ENCODE peak calls at places on chromosomes 4 and X, in four cellular contexts. One of them, this sample, is unnamed.

GRCh38 chr4:101103381-101104142 is 243.8 kb downstream of the PPP3CA start:
- DNase-seq in GM23338: peak; percentile 27
- DNase-seq in upper lobe of left lung: no peak
- DNase-seq in SK-N-MC: no peak
- DNase-seq in this sample: no peak

GRCh38 chr4:7831330-7831729 is 108.3 kb downstream of the AFAP1 start:
- DNase-seq in upper lobe of left lung: no peak
- DNase-seq in GM23338: no peak
- DNase-seq in SK-N-MC: no peak
- DNase-seq in this sample: no peak

GRCh38 chr4:14513471-14513870 is 488.8 kb upstream of the CPEB2 start:
- DNase-seq in SK-N-MC: no peak
- DNase-seq in GM23338: no peak
- DNase-seq in upper lobe of left lung: no peak
- DNase-seq in this sample: no peak

GRCh38 chr4:80336582-80336981 is 1.1 kb downstream of the CFAP299 start:
- DNase-seq in SK-N-MC: no peak
- DNase-seq in GM23338: peak; percentile 75
- DNase-seq in upper lobe of left lung: peak; percentile 47
- DNase-seq in this sample: no peak

GRCh38 chr4:101356928-101357327 is 9.6 kb upstream of the PPP3CA start:
- DNase-seq in SK-N-MC: no peak
- DNase-seq in GM23338: no peak
- DNase-seq in upper lobe of left lung: peak; percentile 32
- DNase-seq in this sample: peak; percentile 68

GRCh38 chr4:21386166-21386780 is 562.3 kb downstream of the KCNIP4 start:
- DNase-seq in SK-N-MC: no peak
- DNase-seq in GM23338: no peak
- DNase-seq in upper lobe of left lung: no peak
- DNase-seq in this sample: no peak

GRCh38 chr4:174437324-174437723 is 85.0 kb downstream of the HPGD start:
- DNase-seq in GM23338: no peak
- DNase-seq in upper lobe of left lung: no peak
- DNase-seq in SK-N-MC: no peak
- DNase-seq in this sample: no peak

GRCh38 chr4:110119880-110120279 is 78.5 kb downstream of the ELOVL6 start:
- DNase-seq in GM23338: no peak
- DNase-seq in upper lobe of left lung: no peak
- DNase-seq in SK-N-MC: no peak
- DNase-seq in this sample: no peak

GRCh38 chrX:129115104-129115503 is 408.2 kb downstream of the SMARCA1 start:
- DNase-seq in SK-N-MC: no peak
- DNase-seq in upper lobe of left lung: no peak
- DNase-seq in GM23338: peak; percentile 82
- DNase-seq in this sample: no peak

GRCh38 chrX:40459576-40460158 is 121.1 kb upstream of the ATP6AP2 start:
- DNase-seq in SK-N-MC: no peak
- DNase-seq in upper lobe of left lung: no peak
- DNase-seq in GM23338: peak; percentile 59
- DNase-seq in this sample: no peak

GRCh38 chr4:42710761-42711160 is 53.9 kb upstream of the ATP8A1 start:
- DNase-seq in SK-N-MC: no peak
- DNase-seq in upper lobe of left lung: no peak
- DNase-seq in GM23338: no peak
- DNase-seq in this sample: no peak

GRCh38 chr4:42708625-42709024 is 51.7 kb upstream of the ATP8A1 start:
- DNase-seq in SK-N-MC: no peak
- DNase-seq in upper lobe of left lung: no peak
- DNase-seq in GM23338: no peak
- DNase-seq in this sample: no peak

GRCh38 chr4:42712854-42713253 is 55.9 kb upstream of the ATP8A1 start:
- DNase-seq in SK-N-MC: no peak
- DNase-seq in upper lobe of left lung: no peak
- DNase-seq in GM23338: no peak
- DNase-seq in this sample: no peak

GRCh38 chr4:42710329-42710728 is 53.4 kb upstream of the ATP8A1 start:
- DNase-seq in upper lobe of left lung: no peak
- DNase-seq in SK-N-MC: no peak
- DNase-seq in GM23338: no peak
- DNase-seq in this sample: no peak

DNA sequence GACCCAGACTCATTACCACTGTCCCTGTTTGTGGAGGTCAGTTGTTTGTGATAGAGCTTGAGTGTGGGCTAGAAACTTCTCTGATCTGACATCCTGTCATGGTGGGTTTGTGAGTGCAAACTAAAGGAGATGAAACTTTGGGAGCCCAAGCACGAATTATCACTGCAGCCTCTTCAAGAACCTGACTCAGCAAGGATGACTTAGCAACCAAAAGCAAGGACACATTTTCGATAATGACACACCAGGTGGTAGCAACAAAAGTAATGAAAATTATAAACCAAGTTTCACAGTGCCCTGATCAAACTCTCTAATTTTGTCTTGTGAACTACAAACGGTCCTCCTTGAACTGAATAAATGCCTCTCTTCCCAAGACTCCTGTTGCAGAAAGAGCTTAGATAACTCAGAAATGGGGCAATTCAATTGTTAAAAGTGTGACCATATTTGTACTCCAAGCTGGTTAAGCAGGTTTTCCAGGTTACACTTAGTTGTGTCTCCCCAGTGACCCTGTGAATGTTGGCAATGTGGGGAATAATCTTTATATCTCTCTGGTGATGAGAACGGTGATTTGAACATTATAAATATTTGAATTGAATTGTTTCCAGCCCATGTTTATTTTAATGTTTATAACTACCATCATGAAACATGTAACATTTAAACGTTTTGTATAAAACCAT is 52.6 kb upstream of the ATP8A1 start:
- DNase-seq in GM23338: no peak
- DNase-seq in upper lobe of left lung: no peak
- DNase-seq in SK-N-MC: no peak
- DNase-seq in this sample: no peak
- TF ChIP-seq POLR2AphosphoS5 in GM23338: no peak
- TF ChIP-seq POLR2AphosphoS5 in upper lobe of left lung: no peak
- TF ChIP-seq POLR2AphosphoS5 in SK-N-MC: no peak
- TF ChIP-seq POLR2AphosphoS5 in this sample: no peak

GRCh38 chrX:24464836-24465523 is at the start of gene PDK3:
- DNase-seq in GM23338: peak; percentile 87
- DNase-seq in upper lobe of left lung: peak; percentile 86
- DNase-seq in SK-N-MC: peak; percentile 34
- DNase-seq in this sample: peak; percentile 91
- TF ChIP-seq POLR2AphosphoS5 in GM23338: peak; percentile 61
- TF ChIP-seq POLR2AphosphoS5 in upper lobe of left lung: peak; percentile 72
- TF ChIP-seq POLR2AphosphoS5 in SK-N-MC: peak; percentile 54
- TF ChIP-seq POLR2AphosphoS5 in this sample: peak; percentile 53

GRCh38 chr4:40247350-40247749 is 50.5 kb downstream of the RHOH start:
- DNase-seq in SK-N-MC: no peak
- DNase-seq in upper lobe of left lung: no peak
- DNase-seq in GM23338: no peak
- DNase-seq in this sample: no peak

GRCh38 chr4:40246938-40247337 is 50.1 kb downstream of the RHOH start:
- DNase-seq in GM23338: no peak
- DNase-seq in upper lobe of left lung: no peak
- DNase-seq in SK-N-MC: no peak
- DNase-seq in this sample: no peak

GRCh38 chr4:40246547-40246900 is 49.7 kb downstream of the RHOH start:
- DNase-seq in SK-N-MC: no peak
- DNase-seq in GM23338: no peak
- DNase-seq in upper lobe of left lung: no peak
- DNase-seq in this sample: no peak

GRCh38 chr4:40243390-40243948 is 46.6 kb downstream of the RHOH start:
- DNase-seq in GM23338: no peak
- DNase-seq in SK-N-MC: no peak
- DNase-seq in upper lobe of left lung: no peak
- DNase-seq in this sample: no peak

GRCh38 chr4:40245794-40246546 is 49.1 kb downstream of the RHOH start:
- DNase-seq in GM23338: peak; percentile 21
- DNase-seq in SK-N-MC: no peak
- DNase-seq in upper lobe of left lung: no peak
- DNase-seq in this sample: no peak
- TF ChIP-seq POLR2AphosphoS5 in GM23338: no peak
- TF ChIP-seq POLR2AphosphoS5 in SK-N-MC: peak; percentile 20
- TF ChIP-seq POLR2AphosphoS5 in upper lobe of left lung: no peak
- TF ChIP-seq POLR2AphosphoS5 in this sample: no peak

GRCh38 chrX:72568406-72569092 is 4.1 kb downstream of the HDAC8 start:
- DNase-seq in GM23338: no peak
- DNase-seq in SK-N-MC: no peak
- DNase-seq in upper lobe of left lung: no peak
- DNase-seq in this sample: no peak

GRCh38 chrX:72576161-72576896 is 3.7 kb upstream of the HDAC8 start:
- DNase-seq in upper lobe of left lung: no peak
- DNase-seq in SK-N-MC: no peak
- DNase-seq in GM23338: no peak
- DNase-seq in this sample: no peak

GRCh38 chrX:72569786-72570185 is 2.9 kb downstream of the HDAC8 start:
- DNase-seq in GM23338: no peak
- DNase-seq in upper lobe of left lung: no peak
- DNase-seq in SK-N-MC: no peak
- DNase-seq in this sample: no peak

GRCh38 chrX:72573158-72573511 is 492 bp upstream of the HDAC8 start:
- DNase-seq in GM23338: no peak
- DNase-seq in upper lobe of left lung: no peak
- DNase-seq in SK-N-MC: no peak
- DNase-seq in this sample: no peak

GRCh38 chrX:72572248-72573157 is at the start of gene HDAC8:
- DNase-seq in SK-N-MC: no peak
- DNase-seq in GM23338: peak; percentile 80
- DNase-seq in upper lobe of left lung: peak; percentile 58
- DNase-seq in this sample: peak; percentile 61
- TF ChIP-seq POLR2AphosphoS5 in SK-N-MC: no peak
- TF ChIP-seq POLR2AphosphoS5 in GM23338: peak; percentile 42
- TF ChIP-seq POLR2AphosphoS5 in upper lobe of left lung: no peak
- TF ChIP-seq POLR2AphosphoS5 in this sample: no peak

DNA sequence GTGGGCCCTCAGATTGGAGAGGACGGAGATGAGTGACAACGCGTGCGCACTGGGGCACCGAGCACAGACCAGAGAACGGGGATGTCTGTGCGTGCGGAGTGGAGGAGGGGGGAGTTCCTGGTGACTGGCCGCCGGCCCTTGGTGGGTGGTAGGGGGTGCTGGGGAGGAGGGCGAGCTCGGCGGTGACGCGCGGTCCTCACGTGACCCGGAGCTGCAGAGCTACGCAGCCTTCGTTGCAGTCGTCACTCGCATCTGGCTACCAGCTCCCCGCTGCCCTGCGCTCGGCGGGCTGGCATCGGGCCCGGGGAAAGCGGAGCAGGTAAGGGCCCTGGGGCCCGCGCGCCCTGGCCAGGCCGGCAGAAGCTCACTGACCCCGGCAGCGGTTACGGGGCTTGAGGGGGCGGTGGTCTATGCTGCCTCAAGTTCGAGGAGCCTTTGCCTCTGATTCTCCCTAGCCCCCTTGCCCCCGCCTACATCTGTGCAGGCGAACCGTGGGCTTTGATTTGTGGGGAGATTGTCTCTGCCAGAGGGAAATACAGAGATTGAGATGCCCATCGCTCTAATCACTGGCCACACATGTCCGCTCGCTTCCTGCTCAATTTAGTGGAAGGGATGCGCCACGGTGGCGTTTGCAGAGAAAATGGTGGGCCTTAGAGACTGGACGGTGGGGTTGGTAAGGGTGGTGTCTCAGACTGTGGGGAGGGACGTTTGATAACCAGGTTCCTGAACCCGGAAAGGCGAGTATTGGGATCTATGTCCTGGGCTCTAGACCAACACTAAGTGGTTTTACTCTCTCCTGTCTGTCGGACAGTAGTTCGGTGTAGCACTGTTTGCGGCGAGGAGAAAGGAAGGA is at the start of gene ARMCX4:
- DNase-seq in upper lobe of left lung: peak; percentile 53
- DNase-seq in GM23338: peak; percentile 76
- DNase-seq in SK-N-MC: no peak
- DNase-seq in this sample: peak; percentile 58
- TF ChIP-seq POLR2AphosphoS5 in upper lobe of left lung: no peak
- TF ChIP-seq POLR2AphosphoS5 in GM23338: peak; percentile 74
- TF ChIP-seq POLR2AphosphoS5 in SK-N-MC: no peak
- TF ChIP-seq POLR2AphosphoS5 in this sample: no peak

GRCh38 chrX:71143508-71143907 is 1.1 kb upstream of the NLGN3 start:
- DNase-seq in GM23338: no peak
- DNase-seq in SK-N-MC: no peak
- DNase-seq in upper lobe of left lung: no peak
- DNase-seq in this sample: peak; percentile 45
- TF ChIP-seq POLR2AphosphoS5 in GM23338: no peak
- TF ChIP-seq POLR2AphosphoS5 in SK-N-MC: no peak
- TF ChIP-seq POLR2AphosphoS5 in upper lobe of left lung: no peak
- TF ChIP-seq POLR2AphosphoS5 in this sample: no peak

DNA sequence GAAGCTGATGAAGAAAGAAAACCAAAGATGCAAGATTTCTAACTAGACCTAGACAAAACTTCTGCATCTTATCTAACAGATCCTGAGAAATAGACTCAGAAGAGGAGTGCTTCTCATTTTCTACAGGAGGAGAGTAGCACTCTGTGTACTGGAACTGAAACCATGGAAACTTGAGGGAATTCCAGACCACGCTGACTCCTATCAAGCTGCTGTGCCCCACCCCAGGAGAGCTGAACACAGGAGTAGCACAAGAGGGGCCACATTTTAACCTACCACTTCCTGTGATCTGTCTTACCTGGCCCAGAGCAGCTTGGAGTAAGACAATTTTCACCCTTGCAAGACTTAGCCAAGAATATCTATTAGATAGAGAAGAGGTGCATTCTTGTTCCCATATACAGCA is 248.9 kb downstream of the SCFD2 start:
- DNase-seq in GM23338: no peak
- DNase-seq in upper lobe of left lung: no peak
- DNase-seq in SK-N-MC: no peak
- DNase-seq in this sample: no peak
- TF ChIP-seq POLR2AphosphoS5 in GM23338: no peak
- TF ChIP-seq POLR2AphosphoS5 in upper lobe of left lung: no peak
- TF ChIP-seq POLR2AphosphoS5 in SK-N-MC: no peak
- TF ChIP-seq POLR2AphosphoS5 in this sample: no peak

GRCh38 chrX:1536712-1537030 is 314 bp downstream of the P2RY8 start:
- DNase-seq in upper lobe of left lung: no peak
- DNase-seq in GM23338: no peak
- DNase-seq in SK-N-MC: no peak
- DNase-seq in this sample: no peak

GRCh38 chrX:1535241-1536041 is 1.5 kb downstream of the P2RY8 start:
- DNase-seq in upper lobe of left lung: peak; percentile 68
- DNase-seq in SK-N-MC: no peak
- DNase-seq in GM23338: no peak
- DNase-seq in this sample: no peak

GRCh38 chrX:1534321-1535168 is 2.4 kb downstream of the P2RY8 start:
- DNase-seq in SK-N-MC: no peak
- DNase-seq in upper lobe of left lung: no peak
- DNase-seq in GM23338: peak; percentile 48
- DNase-seq in this sample: no peak

GRCh38 chrX:1533083-1533482 is 3.9 kb downstream of the P2RY8 start:
- DNase-seq in upper lobe of left lung: no peak
- DNase-seq in SK-N-MC: no peak
- DNase-seq in GM23338: no peak
- DNase-seq in this sample: no peak

GRCh38 chrX:1537031-1537715 is at the start of gene P2RY8:
- DNase-seq in SK-N-MC: no peak
- DNase-seq in GM23338: no peak
- DNase-seq in upper lobe of left lung: peak; percentile 73
- DNase-seq in this sample: peak; percentile 63
- TF ChIP-seq POLR2AphosphoS5 in SK-N-MC: no peak
- TF ChIP-seq POLR2AphosphoS5 in GM23338: no peak
- TF ChIP-seq POLR2AphosphoS5 in upper lobe of left lung: peak; percentile 9
- TF ChIP-seq POLR2AphosphoS5 in this sample: no peak

This sample was measured in stomach.